ENCODE peak calls at places on chromosomes 2 and 18, in nine cellular contexts. Y is pancreas, X is tibial nerve, S is mesendoderm, V is neural progenitor cell, Q is PC-9, D is tibial artery, P is neuronal stem cell, L is kidney. I is an unnamed sample. For H3K4me1, the result is how much of the 10 kb centered on the place peaks cover.

GRCh38 chr18:79573921-79574491 is 105.6 kb upstream of the CTDP1 start:
- DNase-seq in Y (peak), X (peak), S (no peak), V (no peak), Q (no peak), D (peak), P (no peak), L (peak), I (no peak)

GRCh38 chr2:170101789-170102188 is 76.2 kb upstream of the MYO3B start:
- DNase-seq in Y (no peak), X (no peak), S (no peak), V (no peak), Q (no peak), D (no peak), P (no peak), L (no peak), I (no peak)

GRCh38 chr2:159010340-159010739 is 41.9 kb downstream of the TANC1 start:
- DNase-seq in Y (no peak), X (no peak), S (peak), V (no peak), Q (no peak), D (no peak), P (no peak), L (no peak), I (no peak)

GRCh38 chr2:102736607-102737409 is 25.0 kb upstream of the TMEM182 start:
- DNase-seq in Y (peak), X (peak), S (peak), V (peak), Q (peak), D (peak), P (peak), L (peak), I (peak)

GRCh38 chr2:153819056-153819455 is 52.7 kb upstream of the GALNT13 start:
- DNase-seq in Y (no peak), X (no peak), S (no peak), V (no peak), Q (no peak), D (no peak), P (no peak), L (no peak), I (no peak)

GRCh38 chr2:74051504-74051903 is 66.8 kb downstream of the TET3 start:
- DNase-seq in Y (no peak), X (no peak), S (no peak), V (no peak), Q (no peak), D (no peak), P (no peak), L (no peak), I (no peak)

GRCh38 chr2:100124746-100125145 is 17.6 kb downstream of the AFF3 start:
- DNase-seq in Y (no peak), X (no peak), S (no peak), V (no peak), Q (no peak), D (no peak), P (no peak), L (no peak), I (no peak)

GRCh38 chr2:137964066-137964858 is at the start of gene HNMT:
- DNase-seq in Y (peak), X (no peak), S (peak), V (peak), Q (peak), D (peak), P (peak), L (peak), I (peak)

GRCh38 chr2:25159947-25160346 is 8.4 kb downstream of the POMC start:
- DNase-seq in Y (peak), X (no peak), S (peak), V (peak), Q (no peak), D (no peak), P (no peak), L (no peak), I (peak)

GRCh38 chr2:65215946-65216345 is 11.7 kb upstream of the ACTR2 start:
- DNase-seq in Y (no peak), X (no peak), S (no peak), V (no peak), Q (no peak), D (no peak), P (no peak), L (no peak), I (no peak)

GRCh38 chr2:44136186-44136585 is 32.5 kb upstream of the PPM1B start:
- DNase-seq in Y (no peak), X (no peak), S (peak), V (no peak), Q (peak), D (no peak), P (no peak), L (no peak), I (peak)

GRCh38 chr2:219622472-219622871 is 5.0 kb upstream of the SLC4A3 start:
- DNase-seq in Y (no peak), X (no peak), S (no peak), V (no peak), Q (no peak), D (no peak), P (no peak), L (no peak), I (no peak)

GRCh38 chr2:240628507-240629418 is 3.5 kb downstream of the GPR35 start:
- DNase-seq in Y (no peak), X (no peak), S (no peak), V (peak), Q (no peak), D (peak), P (no peak), L (peak), I (no peak)

GRCh38 chr2:105339414-105339813 is 2.1 kb downstream of the C2orf49 start:
- DNase-seq in Y (no peak), X (no peak), S (no peak), V (no peak), Q (no peak), D (no peak), P (no peak), L (no peak), I (no peak)

GRCh38 chr18:79402209-79402576 is 6.5 kb downstream of the NFATC1 start:
- DNase-seq in Y (peak), X (no peak), S (no peak), V (no peak), Q (no peak), D (no peak), P (no peak), L (peak), I (no peak)

GRCh38 chr2:11680181-11680900 is 10.3 kb upstream of the NTSR2 start:
- DNase-seq in Y (no peak), X (no peak), S (no peak), V (no peak), Q (peak), D (peak), P (no peak), L (no peak), I (no peak)

GRCh38 chr2:44326548-44327269 is 34.6 kb downstream of the PREPL start:
- DNase-seq in Y (no peak), X (no peak), S (no peak), V (no peak), Q (no peak), D (no peak), P (no peak), L (no peak), I (no peak)

GRCh38 chr2:43266692-43267091 is 40.3 kb upstream of the ZFP36L2 start:
- DNase-seq in Y (no peak), X (peak), S (no peak), V (no peak), Q (no peak), D (peak), P (no peak), L (peak), I (no peak)

GRCh38 chr18:41767960-41768359 is 187.1 kb upstream of the PIK3C3 start:
- DNase-seq in Y (no peak), X (no peak), S (peak), V (peak), Q (no peak), D (no peak), P (no peak), L (no peak), I (no peak)

GRCh38 chr2:16105664-16106281 is 165.4 kb downstream of the MYCN start:
- DNase-seq in Y (no peak), X (no peak), S (peak), V (peak), Q (no peak), D (no peak), P (no peak), L (no peak), I (no peak)

GRCh38 chr2:37625781-37626548 is 45.5 kb downstream of the CDC42EP3 start:
- DNase-seq in Y (no peak), X (no peak), S (no peak), V (no peak), Q (no peak), D (no peak), P (no peak), L (peak), I (no peak)

GRCh38 chr2:174334781-174335604 is at the start of gene SP9:
- DNase-seq in Y (no peak), X (no peak), S (peak), V (peak), Q (no peak), D (no peak), P (peak), L (no peak), I (peak)

GRCh38 chr18:79680891-79681339 is 1.3 kb downstream of the CTDP1 start:
- DNase-seq in Y (peak), X (no peak), S (no peak), V (no peak), Q (no peak), D (peak), P (no peak), L (peak), I (no peak)

GRCh38 chr2:172465417-172466334 is 38.3 kb downstream of the ITGA6 start:
- DNase-seq in Y (peak), X (peak), S (peak), V (peak), Q (peak), D (no peak), P (peak), L (no peak), I (peak)

GRCh38 chr2:163467206-163467605 is 268.6 kb downstream of the FIGN start:
- DNase-seq in Y (no peak), X (no peak), S (no peak), V (no peak), Q (no peak), D (no peak), P (no peak), L (no peak), I (no peak)

GRCh38 chr2:201854221-201854801 is 48.0 kb downstream of the CDK15 start:
- DNase-seq in Y (no peak), X (no peak), S (no peak), V (no peak), Q (peak), D (no peak), P (no peak), L (no peak), I (no peak)

GRCh38 chr2:196516541-196516940 is 123.0 kb upstream of the CCDC150 start:
- DNase-seq in Y (no peak), X (no peak), S (no peak), V (no peak), Q (no peak), D (no peak), P (no peak), L (no peak), I (no peak)

GRCh38 chr2:197241153-197241552 is 69.4 kb downstream of the ANKRD44 start:
- DNase-seq in Y (no peak), X (no peak), S (no peak), V (no peak), Q (no peak), D (no peak), P (no peak), L (no peak), I (no peak)

GRCh38 chr2:73085691-73086090 is 14.2 kb upstream of the SFXN5 start:
- DNase-seq in Y (peak), X (peak), S (peak), V (peak), Q (peak), D (peak), P (peak), L (peak), I (peak)

GRCh38 chr2:48514591-48514990 is 15.4 kb upstream of the STON1 start:
- DNase-seq in Y (no peak), X (no peak), S (no peak), V (no peak), Q (no peak), D (no peak), P (no peak), L (no peak), I (no peak)

GRCh38 chr2:176087330-176088047 is 3.7 kb upstream of the EVX2 start:
- DNase-seq in Y (no peak), X (no peak), S (no peak), V (no peak), Q (no peak), D (peak), P (no peak), L (no peak), I (no peak)

GRCh38 chr2:70964596-70965386 is 13.6 kb upstream of the ANKRD53 start:
- DNase-seq in Y (peak), X (peak), S (peak), V (peak), Q (no peak), D (peak), P (peak), L (no peak), I (no peak)

GRCh38 chr18:70781860-70782453 is 493.1 kb downstream of the SOCS6 start:
- DNase-seq in Y (no peak), X (no peak), S (peak), V (peak), Q (peak), D (no peak), P (peak), L (no peak), I (peak)

GRCh38 chr2:37570773-37571570 is 100.5 kb downstream of the CDC42EP3 start:
- DNase-seq in Y (no peak), X (no peak), S (no peak), V (no peak), Q (no peak), D (peak), P (no peak), L (no peak), I (peak)

GRCh38 chr2:1811258-1811970 is 67.1 kb upstream of the PXDN start:
- DNase-seq in Y (no peak), X (no peak), S (no peak), V (no peak), Q (no peak), D (no peak), P (no peak), L (peak), I (no peak)
- H3K4me1 ChIP-seq in Y (under half), X (under half), S (under half), V (under half), Q (under half), D (under half), P (under half), L (under half), I (under half)

GRCh38 chr2:2059199-2059598 is 271.9 kb downstream of the MYT1L start:
- DNase-seq in Y (no peak), X (no peak), S (no peak), V (no peak), Q (no peak), D (no peak), P (no peak), L (no peak), I (no peak)
- H3K4me1 ChIP-seq in Y (under half), X (under half), S (under half), V (under half), Q (under half), D (under half), P (under half), L (under half), I (under half)

GRCh38 chr2:10319892-10320574 is 17.3 kb downstream of the HPCAL1 start:
- DNase-seq in Y (peak), X (no peak), S (no peak), V (no peak), Q (no peak), D (peak), P (no peak), L (no peak), I (no peak)

GRCh38 chr2:10317646-10318045 is 14.9 kb downstream of the HPCAL1 start:
- DNase-seq in Y (no peak), X (no peak), S (no peak), V (peak), Q (no peak), D (peak), P (no peak), L (no peak), I (no peak)

GRCh38 chr2:10316860-10317259 is 14.2 kb downstream of the HPCAL1 start:
- DNase-seq in Y (no peak), X (no peak), S (no peak), V (no peak), Q (no peak), D (peak), P (no peak), L (no peak), I (no peak)

GRCh38 chr2:10316336-10316735 is 13.6 kb downstream of the HPCAL1 start:
- DNase-seq in Y (no peak), X (no peak), S (no peak), V (no peak), Q (no peak), D (peak), P (no peak), L (no peak), I (no peak)

DNA sequence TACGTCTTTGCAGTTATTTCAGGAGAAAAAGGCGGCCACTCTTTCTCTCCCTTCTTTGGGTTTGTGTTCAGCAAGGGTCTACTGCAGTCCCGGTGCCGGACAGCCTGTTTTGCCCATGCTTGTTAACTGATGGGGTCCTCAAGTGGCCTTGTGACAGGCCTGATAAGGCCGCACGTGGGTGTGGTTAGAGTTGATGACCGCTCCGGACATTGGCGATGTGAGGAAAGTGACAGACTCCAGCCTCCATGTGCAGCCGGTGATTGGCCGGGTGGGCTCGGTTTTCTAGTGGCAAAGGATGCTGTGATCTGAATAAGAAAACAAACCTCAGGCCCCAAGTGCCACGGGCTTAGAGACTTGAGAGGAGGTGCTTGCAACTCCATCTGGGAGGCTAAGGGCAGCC is 15.6 kb downstream of the HPCAL1 start:
- DNase-seq in Y (peak), X (no peak), S (no peak), V (no peak), Q (no peak), D (peak), P (no peak), L (no peak), I (no peak)
- H3K4me1 ChIP-seq in Y (under half), X (under half), S (under half), V (under half), Q (under half), D (under half), P (under half), L (under half), I (under half)

DNA sequence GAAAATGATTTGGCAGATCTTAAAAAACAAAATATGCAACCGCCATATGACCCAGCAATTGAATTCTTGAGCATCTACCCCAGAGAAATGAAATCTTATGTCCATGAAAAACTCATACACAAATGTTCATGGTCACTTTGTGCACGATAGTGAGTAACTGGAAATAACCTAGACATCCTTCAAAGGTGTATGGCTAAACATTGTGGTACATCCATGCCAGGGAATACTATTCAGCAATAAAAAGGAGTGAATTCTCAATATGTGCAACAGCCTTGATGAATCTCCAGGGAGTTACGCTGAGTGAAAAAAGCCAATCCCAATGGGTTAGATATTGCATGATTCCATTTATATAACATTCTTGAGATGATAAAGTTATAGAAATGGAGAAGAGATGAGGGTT is 112.7 kb upstream of the SMAD2 start:
- DNase-seq in Y (no peak), X (no peak), S (no peak), V (no peak), Q (no peak), D (no peak), P (no peak), L (no peak), I (no peak)
- H3K4me1 ChIP-seq in Y (under half), X (under half), S (under half), V (under half), Q (under half), D (under half), P (under half), L (under half), I (under half)

GRCh38 chr2:239291505-239292350 is 109.1 kb downstream of the HDAC4 start:
- DNase-seq in Y (no peak), X (peak), S (peak), V (peak), Q (no peak), D (peak), P (peak), L (no peak), I (no peak)
- H3K4me1 ChIP-seq in Y (under half), X (half or more), S (under half), V (half or more), Q (under half), D (under half), P (half or more), L (under half), I (under half)

DNA sequence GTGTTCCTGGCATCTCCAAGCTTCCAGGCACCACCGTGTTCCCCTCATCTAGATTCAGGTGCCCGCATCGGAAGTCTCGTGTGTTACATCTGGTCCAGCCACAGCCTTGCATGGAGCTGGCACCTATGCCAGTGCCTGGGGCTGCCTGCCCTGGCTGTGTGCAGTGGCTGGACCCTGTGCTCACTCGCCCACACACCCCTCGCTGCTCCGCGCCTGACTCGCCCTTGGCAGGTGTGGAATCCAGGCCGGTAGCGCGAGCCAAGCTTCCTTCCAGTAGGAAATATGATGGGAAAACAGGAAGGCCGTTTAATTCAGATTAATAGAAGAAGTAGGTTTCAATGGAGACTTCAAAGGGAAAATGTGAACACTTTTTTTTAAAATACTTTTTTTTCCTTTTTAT is 78.0 kb downstream of the PTPN4 start:
- DNase-seq in Y (no peak), X (no peak), S (no peak), V (no peak), Q (no peak), D (no peak), P (no peak), L (peak), I (no peak)
- H3K4me1 ChIP-seq in Y (under half), X (under half), S (under half), V (under half), Q (under half), D (under half), P (under half), L (under half), I (under half)

DNA sequence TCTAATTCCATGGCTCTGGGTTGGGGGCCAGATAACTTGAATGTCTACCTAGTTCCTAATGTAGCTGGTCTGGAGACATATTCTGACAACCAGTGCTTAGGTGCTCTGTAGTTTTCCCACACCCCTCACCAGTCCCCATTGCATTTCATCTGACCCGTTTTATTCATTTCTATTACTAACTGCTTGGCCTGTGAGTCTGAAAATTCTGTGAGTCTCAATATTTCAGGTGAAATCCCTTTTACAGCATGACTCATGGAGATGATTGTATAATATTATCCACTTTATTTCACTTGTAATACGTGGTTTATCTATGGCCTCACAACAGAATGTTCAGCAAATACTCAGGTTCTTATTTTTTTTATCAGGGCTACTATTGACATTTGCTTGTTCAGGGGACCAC is 103.7 kb upstream of the UGP2 start:
- DNase-seq in Y (no peak), X (no peak), S (no peak), V (no peak), Q (no peak), D (no peak), P (no peak), L (no peak), I (no peak)
- H3K4me1 ChIP-seq in Y (under half), X (under half), S (under half), V (under half), Q (under half), D (under half), P (under half), L (under half), I (half or more)

GRCh38 chr18:76521367-76521766 is 26.3 kb upstream of the ZNF516 start:
- DNase-seq in Y (no peak), X (no peak), S (no peak), V (no peak), Q (no peak), D (no peak), P (no peak), L (no peak), I (no peak)
- H3K4me1 ChIP-seq in Y (under half), X (under half), S (under half), V (half or more), Q (under half), D (under half), P (under half), L (under half), I (under half)

GRCh38 chr2:47060652-47061170 is 94.4 kb downstream of the STPG4 start:
- DNase-seq in Y (no peak), X (no peak), S (no peak), V (no peak), Q (no peak), D (no peak), P (no peak), L (no peak), I (no peak)
- H3K4me1 ChIP-seq in Y (under half), X (half or more), S (under half), V (under half), Q (under half), D (under half), P (under half), L (under half), I (under half)

GRCh38 chr2:96536445-96537065 is at the start of gene ARID5A:
- DNase-seq in Y (peak), X (peak), S (peak), V (peak), Q (peak), D (peak), P (peak), L (peak), I (peak)
- H3K4me1 ChIP-seq in Y (under half), X (half or more), S (under half), V (under half), Q (under half), D (under half), P (under half), L (under half), I (under half)